ENCODE peak calls at places on chromosomes 4 and X, in seven cellular contexts. U is progenitor cell of endocrine pancreas; N is OCI-LY7; F is HFF-Myc; Y is IMR-90; T is heart left ventricle; C is activated CD4-positive, CD25-positive, alpha-beta regulatory T cell treated with anti-CD3 and anti-CD28 coated beads, Interleukin-2, amount 50 U/mL, for 16 hours. Z is an unnamed sample.
A peak's percentile ranks its signal among the peaks of the same experiment; 100 is the strongest.

GRCh38 chr4:177371452-177371851 is 61.8 kb downstream of the NEIL3 start:
- DNase-seq in U (no peak), Y (no peak), T (no peak), C (no peak), N (no peak), F (no peak), Z (no peak)

GRCh38 chr4:23733911-23734458 is 155.9 kb downstream of the PPARGC1A start:
- DNase-seq in F (no peak), Y (no peak), T (no peak), C (no peak), U (no peak), N (no peak), Z (no peak)

GRCh38 chrX:7351946-7352345 is 204.0 kb upstream of the PUDP start:
- DNase-seq in T (no peak), F (no peak), N (no peak), Y (peak; percentile 59), U (no peak), C (no peak), Z (no peak)

GRCh38 chr4:98572697-98573096 is 85.7 kb downstream of the TSPAN5 start:
- DNase-seq in U (no peak), N (no peak), F (peak; percentile 25), Y (no peak), T (no peak), C (no peak), Z (no peak)

GRCh38 chr4:10087152-10087791 is 29.3 kb downstream of the WDR1 start:
- DNase-seq in U (no peak), N (no peak), F (no peak), C (no peak), Y (no peak), T (no peak), Z (no peak)

GRCh38 chr4:110643096-110643495 is 20.2 kb upstream of the PITX2 start:
- DNase-seq in C (no peak), N (no peak), Y (no peak), F (no peak), T (no peak), U (no peak), Z (no peak)

GRCh38 chrX:150983526-150984163 is 510 bp downstream of the HMGB3 start:
- DNase-seq in C (no peak), Y (no peak), T (no peak), F (no peak), N (peak; percentile 28), U (no peak), Z (peak; percentile 1)

GRCh38 chrX:20063716-20064351 is 52.9 kb downstream of the MAP7D2 start:
- DNase-seq in C (no peak), U (no peak), Y (peak; percentile 10), T (no peak), N (peak; percentile 18), F (no peak), Z (no peak)

GRCh38 chr4:1578968-1579833 is 104.9 kb downstream of the FAM53A start:
- DNase-seq in Y (peak; percentile 28), N (peak; percentile 56), F (no peak), U (peak; percentile 47), C (peak; percentile 47), T (peak; percentile 85), Z (peak; percentile 34)

GRCh38 chrX:155953055-155953454 is 44.4 kb upstream of the IL9R start:
- DNase-seq in Y (no peak), N (no peak), T (no peak), C (no peak), F (no peak), U (no peak), Z (no peak)

GRCh38 chrX:17725176-17725575 is 12.1 kb upstream of the SCML1 start:
- DNase-seq in U (no peak), T (no peak), C (no peak), F (no peak), Y (no peak), N (no peak), Z (peak; percentile 6)

Z was measured in endothelial cell of umbilical vein.